ENCODE peak calls at places on chromosomes 2 and 18, in ten cellular contexts. T is K562, Q is pancreas, J is upper lobe of right lung, D is lower lobe of right lung, W is colonic mucosa, L is PC-9, E is fibroblast of lung, S is endodermal cell, F is mucosa of descending colon. Z is an unnamed sample.
A peak's percentile ranks its signal among the peaks of the same experiment; 100 is the strongest.

GRCh38 chr18:54774423-54774822 is 53.9 kb upstream of the RAB27B start:
- DNase-seq in T (no peak), Q (no peak), E (peak; percentile 47), F (no peak), D (no peak), L (no peak), W (no peak), J (no peak), S (no peak), Z (no peak)

GRCh38 chr2:69489793-69490192 is 52.6 kb upstream of the NFU1 start:
- DNase-seq in L (no peak), D (no peak), T (no peak), S (no peak), J (no peak), W (no peak), E (peak; percentile 50), F (no peak), Q (no peak), Z (no peak)

GRCh38 chr18:62954341-62954740 is 239.0 kb downstream of the PHLPP1 start:
- DNase-seq in J (no peak), S (no peak), L (no peak), T (no peak), Q (no peak), F (no peak), D (no peak), W (no peak), E (no peak), Z (no peak)

GRCh38 chr2:3246928-3247714 is 130.5 kb downstream of the EIPR1 start:
- DNase-seq in F (no peak), D (no peak), E (no peak), S (no peak), Q (no peak), J (no peak), T (no peak), L (no peak), W (no peak), Z (no peak)

GRCh38 chr2:206442854-206443734 is at the start of gene ADAM23:
- DNase-seq in T (peak; percentile 15), D (no peak), F (peak; percentile 39), W (peak; percentile 25), S (peak; percentile 91), J (no peak), Q (peak; percentile 68), L (peak; percentile 54), E (peak; percentile 47), Z (peak; percentile 67)

GRCh38 chr18:6058941-6059340 is 163.6 kb upstream of the TMEM200C start:
- DNase-seq in L (no peak), E (peak; percentile 25), Q (no peak), S (no peak), F (no peak), J (no peak), D (no peak), W (no peak), T (no peak), Z (no peak)

GRCh38 chr18:7740815-7741214 is 173.7 kb downstream of the PTPRM start:
- DNase-seq in D (no peak), Q (no peak), E (no peak), L (no peak), S (no peak), W (no peak), T (no peak), F (no peak), J (no peak), Z (no peak)

GRCh38 chr2:45786831-45787357 is 135.4 kb downstream of the PRKCE start:
- DNase-seq in D (no peak), Q (no peak), E (no peak), S (peak; percentile 61), T (no peak), L (no peak), F (no peak), J (no peak), W (no peak), Z (no peak)

GRCh38 chr2:207239754-207240494 is 74.2 kb upstream of the KLF7 start:
- DNase-seq in L (no peak), W (no peak), S (no peak), D (no peak), T (no peak), J (no peak), F (no peak), Q (no peak), E (peak; percentile 60), Z (no peak)

GRCh38 chr2:64947906-64948305 is 41.3 kb upstream of the SLC1A4 start:
- DNase-seq in L (no peak), T (no peak), E (no peak), D (no peak), Q (no peak), S (no peak), W (no peak), J (no peak), F (no peak), Z (no peak)

GRCh38 chr2:64946737-64947090 is 42.5 kb upstream of the SLC1A4 start:
- DNase-seq in D (no peak), Q (no peak), E (no peak), S (no peak), W (no peak), T (no peak), L (no peak), F (no peak), J (no peak), Z (no peak)

GRCh38 chr2:64943387-64944150 is 45.6 kb upstream of the SLC1A4 start:
- DNase-seq in F (no peak), Q (peak; percentile 64), T (no peak), W (no peak), S (no peak), E (peak; percentile 64), D (no peak), L (peak; percentile 8), J (peak; percentile 64), Z (no peak)

GRCh38 chr2:64944484-64944883 is 44.7 kb upstream of the SLC1A4 start:
- DNase-seq in L (peak; percentile 14), J (no peak), E (no peak), D (no peak), F (no peak), Q (no peak), S (peak; percentile 53), W (no peak), T (no peak), Z (no peak)

GRCh38 chr2:64945973-64946736 is 43.0 kb upstream of the SLC1A4 start:
- DNase-seq in J (peak; percentile 69), Q (no peak), T (no peak), D (peak; percentile 61), F (peak; percentile 63), W (peak; percentile 51), L (no peak), E (no peak), S (no peak), Z (no peak)
- H3K4me3 ChIP-seq in J (no peak overlapping the region), Q (no peak overlapping the region), T (no peak overlapping the region), D (peak overlapping the region; percentile 4), F (no peak overlapping the region), W (no peak overlapping the region), L (no peak overlapping the region), E (no peak overlapping the region), S (no peak overlapping the region), Z (no peak overlapping the region)

DNA sequence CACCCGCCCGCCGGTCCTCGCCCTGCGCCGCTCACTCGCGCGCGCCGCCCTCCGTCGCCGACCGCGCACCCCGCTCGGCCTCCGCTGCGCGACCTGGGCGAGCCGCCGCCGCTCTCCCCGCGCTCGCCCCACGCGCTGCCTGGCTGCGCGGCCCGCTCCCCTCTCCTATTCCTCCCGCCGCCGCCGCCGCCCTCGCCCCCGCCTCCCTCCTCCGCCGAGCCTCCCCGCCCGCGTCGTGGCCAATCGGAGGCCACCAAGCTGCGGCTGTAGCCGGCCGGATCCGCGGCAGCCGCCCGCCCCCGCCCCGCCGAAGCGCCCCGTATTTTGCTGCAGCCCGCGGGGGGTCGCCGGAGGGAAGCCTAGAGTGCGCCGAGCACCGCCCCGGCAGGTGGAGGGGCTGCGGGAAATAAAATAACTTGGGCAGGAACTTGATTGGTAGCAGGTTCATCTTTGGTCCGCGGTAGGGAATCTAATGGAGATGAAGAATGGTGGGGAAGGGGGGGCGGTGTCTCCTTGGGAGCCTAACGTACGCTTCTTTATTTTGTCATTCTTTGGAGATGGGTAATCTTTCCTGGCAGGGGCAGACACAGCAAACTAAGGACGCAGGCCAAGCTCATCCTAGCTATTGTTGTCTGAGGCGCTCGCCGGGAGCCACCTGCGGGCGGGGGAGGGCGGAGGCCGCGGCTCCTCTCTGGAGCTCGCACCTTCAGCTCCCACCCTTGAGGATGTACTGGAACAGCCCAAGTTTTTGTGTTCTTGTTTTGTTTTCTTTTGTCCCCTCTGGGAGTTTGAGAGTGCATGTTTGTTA is 1.1 kb upstream of the CDH2 start:
- DNase-seq in D (no peak), F (peak; percentile 31), J (peak; percentile 73), L (peak; percentile 22), T (no peak), Q (no peak), S (peak; percentile 94), E (no peak), W (no peak), Z (peak; percentile 73)
- TF ChIP-seq CTCF in D (no peak), F (no peak), J (no peak), L (no peak), T (no peak), Q (no peak), S (peak; percentile 36), E (peak; percentile 2), W (no peak), Z (no peak)

DNA sequence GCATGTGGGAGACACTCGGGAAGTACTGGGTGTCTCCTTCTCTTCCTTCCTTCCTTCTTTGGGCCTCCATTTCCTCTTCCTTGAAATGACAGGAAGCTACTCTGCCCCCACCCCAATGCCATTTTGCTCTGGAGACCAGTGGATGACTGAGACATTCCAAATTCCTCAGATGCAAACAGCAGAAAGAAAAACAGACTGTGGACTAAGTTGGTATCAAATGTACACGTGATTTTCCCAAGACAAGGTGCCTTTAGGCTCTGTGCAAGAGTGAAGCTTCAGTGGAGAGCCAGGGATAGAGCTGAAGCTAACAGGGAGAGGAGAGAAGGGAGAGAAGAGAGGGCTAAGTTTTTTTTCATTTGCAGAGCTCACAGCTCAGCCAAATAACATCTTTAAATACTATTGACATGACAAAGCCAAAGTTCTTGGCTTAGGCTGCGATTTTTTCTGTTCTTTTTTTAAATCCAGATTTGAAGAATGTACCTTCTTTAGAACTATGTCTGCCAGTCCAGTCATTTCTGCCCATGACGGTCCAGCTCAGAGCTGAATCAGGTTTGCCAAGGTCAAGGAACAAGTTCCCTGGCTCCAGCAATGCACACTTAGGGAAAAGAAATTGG is 84.5 kb upstream of the LCLAT1 start:
- DNase-seq in T (no peak), D (no peak), F (no peak), E (peak; percentile 50), W (no peak), Q (no peak), S (no peak), L (peak; percentile 45), J (no peak), Z (no peak)
- H3K4me1 ChIP-seq in T (no peaks in the 10 kb centered on the region), D (peaks cover 49% of the 10 kb centered on the region), F (no peaks in the 10 kb centered on the region), E (peaks cover 41% of the 10 kb centered on the region), W (no peaks in the 10 kb centered on the region), Q (peaks cover 15% of the 10 kb centered on the region), S (no peaks in the 10 kb centered on the region), L (peaks cover 35% of the 10 kb centered on the region), J (peaks cover 52% of the 10 kb centered on the region), Z (peaks cover 33% of the 10 kb centered on the region)

GRCh38 chr2:9857814-9858729 is 14.8 kb downstream of the TAF1B start:
- DNase-seq in S (no peak), E (no peak), T (no peak), D (no peak), F (no peak), J (no peak), Q (no peak), L (no peak), W (no peak), Z (no peak)
- H3K4me3 ChIP-seq in S (peak overlapping the region; percentile 65), E (no peak overlapping the region), T (no peak overlapping the region), D (no peak overlapping the region), F (no peak overlapping the region), J (no peak overlapping the region), Q (no peak overlapping the region), L (no peak overlapping the region), W (no peak overlapping the region), Z (no peak overlapping the region)